ENCODE peak calls at places on chromosome 18, in eight cellular contexts. M is CD8-positive, alpha-beta T cell; R is dorsolateral prefrontal cortex; V is left lung; W is WTC11; I is pancreas; F is GM10248; B is AG10803. O is an unnamed sample.
A peak's percentile ranks its signal among the peaks of the same experiment; 100 is the strongest.

GRCh38 chr18:31275722-31276463 is 42.1 kb upstream of the DSG1 start:
- DNase-seq in M (no peak), R (no peak), V (no peak), W (no peak), I (no peak), F (no peak), B (no peak), O (no peak)

GRCh38 chr18:77776104-77776503 is 526.5 kb downstream of the GALR1 start:
- DNase-seq in M (no peak), R (no peak), V (no peak), W (no peak), I (no peak), F (no peak), B (no peak), O (no peak)

GRCh38 chr18:42730272-42730671 is 385.2 kb downstream of the RIT2 start:
- DNase-seq in M (no peak), R (no peak), V (no peak), W (no peak), I (no peak), F (no peak), B (no peak), O (no peak)

GRCh38 chr18:46401486-46402115 is 255.4 kb downstream of the LOXHD1 start:
- DNase-seq in M (no peak), R (no peak), V (no peak), W (no peak), I (peak; percentile 19), F (no peak), B (no peak), O (no peak)

GRCh38 chr18:56831988-56832387 is 180.8 kb downstream of the WDR7 start:
- DNase-seq in M (no peak), R (no peak), V (no peak), W (peak; percentile 28), I (no peak), F (no peak), B (no peak), O (no peak)

GRCh38 chr18:11040823-11041712 is 108.3 kb downstream of the PIEZO2 start:
- DNase-seq in M (no peak), R (no peak), V (no peak), W (peak; percentile 60), I (no peak), F (peak; percentile 50), B (peak; percentile 42), O (peak; percentile 39)

GRCh38 chr18:25326231-25327042 is 25.5 kb downstream of the ZNF521 start:
- DNase-seq in M (no peak), R (no peak), V (no peak), W (no peak), I (no peak), F (no peak), B (peak; percentile 72), O (no peak)

GRCh38 chr18:34809697-34810096 is 99.6 kb downstream of the DTNA start:
- DNase-seq in M (no peak), R (peak; percentile 50), V (no peak), W (peak; percentile 75), I (peak; percentile 65), F (no peak), B (peak; percentile 64), O (peak; percentile 64)

GRCh38 chr18:76687271-76688006 is 134.9 kb upstream of the ZNF236 start:
- DNase-seq in M (no peak), R (no peak), V (no peak), W (no peak), I (no peak), F (peak; percentile 60), B (no peak), O (no peak)

GRCh38 chr18:51044928-51045587 is 15.0 kb downstream of the SMAD4 start:
- DNase-seq in M (no peak), R (no peak), V (no peak), W (no peak), I (no peak), F (no peak), B (no peak), O (no peak)

GRCh38 chr18:10101293-10101701 is 187.5 kb downstream of the VAPA start:
- DNase-seq in M (no peak), R (no peak), V (no peak), W (no peak), I (no peak), F (no peak), B (peak; percentile 64), O (no peak)

GRCh38 chr18:42860011-42860410 is 255.5 kb downstream of the RIT2 start:
- DNase-seq in M (no peak), R (no peak), V (no peak), W (no peak), I (no peak), F (no peak), B (no peak), O (no peak)

GRCh38 chr18:75156831-75157230 is 52.1 kb downstream of the PTGR3 start:
- DNase-seq in M (no peak), R (no peak), V (no peak), W (no peak), I (no peak), F (no peak), B (no peak), O (no peak)

GRCh38 chr18:26656944-26657536 is 108.7 kb upstream of the KCTD1 start:
- DNase-seq in M (no peak), R (peak; percentile 68), V (peak; percentile 95), W (peak; percentile 69), I (peak; percentile 87), F (peak; percentile 46), B (peak; percentile 61), O (peak; percentile 79)

GRCh38 chr18:49842656-49843055 is 29.3 kb upstream of the ACAA2 start:
- DNase-seq in M (no peak), R (no peak), V (no peak), W (no peak), I (no peak), F (no peak), B (no peak), O (no peak)

GRCh38 chr18:13565228-13565627 is 161.1 kb downstream of the FAM210A start:
- DNase-seq in M (no peak), R (peak; percentile 97), V (no peak), W (no peak), I (no peak), F (no peak), B (no peak), O (no peak)

GRCh38 chr18:9520666-9521065 is 45.4 kb downstream of the RALBP1 start:
- DNase-seq in M (no peak), R (no peak), V (no peak), W (no peak), I (no peak), F (no peak), B (peak; percentile 63), O (no peak)

DNA sequence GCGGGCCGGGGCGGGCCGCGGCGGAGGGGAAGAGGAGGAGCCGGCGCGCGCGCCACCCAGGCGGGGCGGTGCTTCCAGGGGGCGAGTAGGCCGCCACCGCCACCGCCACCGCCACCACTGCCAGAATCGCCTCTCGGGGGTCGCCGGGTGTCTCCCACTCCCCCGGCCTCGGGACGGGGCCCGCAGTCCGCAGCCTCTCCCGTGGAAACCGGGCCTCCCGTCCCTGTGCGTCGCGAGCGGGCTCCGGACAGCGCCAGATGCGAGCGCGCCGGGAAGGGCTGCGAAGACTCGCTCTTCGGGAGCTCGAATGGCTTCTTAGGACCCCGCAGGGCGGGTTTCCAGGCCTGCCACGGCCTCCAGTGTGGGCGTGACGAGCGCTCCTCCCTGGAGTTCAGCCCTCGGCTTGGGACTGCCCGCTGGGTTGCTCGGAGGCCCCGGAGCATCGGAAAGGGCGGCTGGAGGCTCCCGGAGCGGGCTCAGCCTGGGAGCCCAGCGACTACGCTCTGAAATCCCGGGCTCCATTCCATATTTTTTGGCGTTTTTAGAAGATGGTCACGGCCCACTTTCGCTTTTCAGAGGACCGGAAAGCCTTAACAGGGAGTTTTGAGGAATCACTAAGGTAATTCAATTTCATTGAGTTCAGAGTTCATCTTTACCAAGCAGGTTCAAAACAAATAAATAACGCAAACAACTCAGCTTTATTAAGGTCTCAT is 391 bp upstream of the KDSR start:
- DNase-seq in M (peak; percentile 78), R (peak; percentile 91), V (peak; percentile 98), W (peak; percentile 94), I (peak; percentile 94), F (peak; percentile 93), B (peak; percentile 99), O (peak; percentile 96)
- TF ChIP-seq CTCF in M (no peak), R (no peak), V (no peak), W (no peak), I (no peak), F (no peak), B (no peak), O (no peak)

GRCh38 chr18:41395695-41396094 is 559.3 kb upstream of the PIK3C3 start:
- DNase-seq in M (no peak), R (no peak), V (no peak), W (no peak), I (no peak), F (no peak), B (no peak), O (no peak)
- TF ChIP-seq CTCF in M (no peak), R (no peak), V (no peak), W (no peak), I (no peak), F (no peak), B (no peak), O (no peak)

GRCh38 chr18:48641981-48642380 is 103.2 kb downstream of the CTIF start:
- DNase-seq in M (no peak), R (no peak), V (no peak), W (no peak), I (no peak), F (no peak), B (no peak), O (peak; percentile 2)

GRCh38 chr18:48638451-48638850 is 99.6 kb downstream of the CTIF start:
- DNase-seq in M (no peak), R (peak; percentile 11), V (no peak), W (no peak), I (no peak), F (no peak), B (no peak), O (peak; percentile 4)

GRCh38 chr18:48640566-48641270 is 101.9 kb downstream of the CTIF start:
- DNase-seq in M (no peak), R (peak; percentile 26), V (no peak), W (no peak), I (no peak), F (no peak), B (peak; percentile 16), O (peak; percentile 2)

GRCh38 chr18:48638896-48639771 is 100.3 kb downstream of the CTIF start:
- DNase-seq in M (no peak), R (peak; percentile 30), V (no peak), W (no peak), I (no peak), F (no peak), B (no peak), O (peak; percentile 3)

GRCh38 chr18:48639772-48640432 is 101.1 kb downstream of the CTIF start:
- DNase-seq in M (no peak), R (peak; percentile 33), V (no peak), W (peak; percentile 52), I (no peak), F (no peak), B (no peak), O (peak; percentile 17)
- TF ChIP-seq CTCF in M (no peak), R (peak; percentile 49), V (no peak), W (peak; percentile 47), I (no peak), F (peak; percentile 4), B (peak; percentile 39), O (peak; percentile 45)

DNA sequence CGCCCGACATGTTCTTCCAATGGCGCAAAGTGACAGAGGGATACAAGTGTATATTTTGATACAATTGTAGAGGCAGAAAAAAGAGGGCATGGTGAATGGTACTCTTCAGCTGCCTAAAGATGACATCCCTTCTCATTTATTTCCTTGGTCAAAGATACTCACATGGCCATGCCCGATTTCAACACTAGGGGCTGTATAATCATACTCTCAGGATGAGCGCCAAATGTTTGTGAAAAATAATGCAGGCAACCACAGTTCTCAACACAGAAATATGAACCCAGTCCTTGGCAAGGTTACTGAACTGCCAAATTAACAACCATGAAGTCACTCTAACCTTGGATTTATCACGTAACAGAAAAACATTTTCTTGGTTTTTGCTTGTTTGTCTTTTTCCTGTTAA is 204.4 kb downstream of the CCDC102B start:
- DNase-seq in M (no peak), R (no peak), V (no peak), W (peak; percentile 28), I (no peak), F (no peak), B (peak; percentile 1), O (no peak)
- TF ChIP-seq CTCF in M (no peak), R (peak; percentile 19), V (no peak), W (peak; percentile 39), I (no peak), F (no peak), B (peak; percentile 41), O (peak; percentile 53)

O was measured in glutamatergic neuron.